ENCODE peak calls at places on chromosomes 1 and 21, in nine cellular contexts. One of them, this sample, is unnamed.

GRCh38 chr1:116504308-116505156 is 66.3 kb downstream of the CD58 start:
- DNase-seq in left ventricle myocardium inferior: peak
- DNase-seq in HS-27A: no peak
- DNase-seq in effector memory CD8-positive, alpha-beta T cell: peak
- DNase-seq in stimulated activated CD4-positive, alpha-beta T cell treated with anti-CD3 and anti-CD28 coated beads, Interleukin-2, amount 100 ng/mL, for 48 hours: peak
- DNase-seq in T-cell: peak
- DNase-seq in A549: peak
- DNase-seq in pancreas: no peak
- DNase-seq in GM20000: peak
- DNase-seq in this sample: peak

GRCh38 chr1:214184992-214185391 is 96.0 kb upstream of the SMYD2 start:
- DNase-seq in pancreas: no peak
- DNase-seq in left ventricle myocardium inferior: no peak
- DNase-seq in stimulated activated CD4-positive, alpha-beta T cell treated with anti-CD3 and anti-CD28 coated beads, Interleukin-2, amount 100 ng/mL, for 48 hours: no peak
- DNase-seq in T-cell: no peak
- DNase-seq in effector memory CD8-positive, alpha-beta T cell: no peak
- DNase-seq in GM20000: no peak
- DNase-seq in HS-27A: no peak
- DNase-seq in A549: no peak
- DNase-seq in this sample: no peak

GRCh38 chr1:184418955-184419733 is 32.3 kb downstream of the C1orf21 start:
- DNase-seq in pancreas: no peak
- DNase-seq in HS-27A: no peak
- DNase-seq in A549: no peak
- DNase-seq in stimulated activated CD4-positive, alpha-beta T cell treated with anti-CD3 and anti-CD28 coated beads, Interleukin-2, amount 100 ng/mL, for 48 hours: no peak
- DNase-seq in GM20000: no peak
- DNase-seq in T-cell: no peak
- DNase-seq in left ventricle myocardium inferior: no peak
- DNase-seq in effector memory CD8-positive, alpha-beta T cell: no peak
- DNase-seq in this sample: no peak

GRCh38 chr1:21704055-21704660 is 35.0 kb upstream of the RAP1GAP start:
- DNase-seq in A549: no peak
- DNase-seq in stimulated activated CD4-positive, alpha-beta T cell treated with anti-CD3 and anti-CD28 coated beads, Interleukin-2, amount 100 ng/mL, for 48 hours: no peak
- DNase-seq in effector memory CD8-positive, alpha-beta T cell: no peak
- DNase-seq in GM20000: no peak
- DNase-seq in HS-27A: no peak
- DNase-seq in left ventricle myocardium inferior: no peak
- DNase-seq in pancreas: no peak
- DNase-seq in T-cell: no peak
- DNase-seq in this sample: no peak

GRCh38 chr21:35933466-35933865 is 126.9 kb downstream of the SETD4 start:
- DNase-seq in left ventricle myocardium inferior: peak
- DNase-seq in effector memory CD8-positive, alpha-beta T cell: no peak
- DNase-seq in pancreas: no peak
- DNase-seq in HS-27A: peak
- DNase-seq in stimulated activated CD4-positive, alpha-beta T cell treated with anti-CD3 and anti-CD28 coated beads, Interleukin-2, amount 100 ng/mL, for 48 hours: no peak
- DNase-seq in GM20000: no peak
- DNase-seq in T-cell: no peak
- DNase-seq in A549: no peak
- DNase-seq in this sample: no peak

GRCh38 chr1:214983126-214983869 is 99.2 kb upstream of the KCNK2 start:
- DNase-seq in stimulated activated CD4-positive, alpha-beta T cell treated with anti-CD3 and anti-CD28 coated beads, Interleukin-2, amount 100 ng/mL, for 48 hours: no peak
- DNase-seq in GM20000: no peak
- DNase-seq in A549: no peak
- DNase-seq in pancreas: no peak
- DNase-seq in HS-27A: no peak
- DNase-seq in left ventricle myocardium inferior: no peak
- DNase-seq in effector memory CD8-positive, alpha-beta T cell: no peak
- DNase-seq in T-cell: no peak
- DNase-seq in this sample: no peak

GRCh38 chr1:243268751-243269460 is 13.1 kb downstream of the SDCCAG8 start:
- DNase-seq in pancreas: no peak
- DNase-seq in HS-27A: no peak
- DNase-seq in left ventricle myocardium inferior: no peak
- DNase-seq in effector memory CD8-positive, alpha-beta T cell: no peak
- DNase-seq in T-cell: no peak
- DNase-seq in stimulated activated CD4-positive, alpha-beta T cell treated with anti-CD3 and anti-CD28 coated beads, Interleukin-2, amount 100 ng/mL, for 48 hours: no peak
- DNase-seq in GM20000: no peak
- DNase-seq in A549: no peak
- DNase-seq in this sample: no peak

GRCh38 chr1:3051270-3052268 is 17.4 kb upstream of the PRDM16 start:
- DNase-seq in stimulated activated CD4-positive, alpha-beta T cell treated with anti-CD3 and anti-CD28 coated beads, Interleukin-2, amount 100 ng/mL, for 48 hours: no peak
- DNase-seq in left ventricle myocardium inferior: no peak
- DNase-seq in pancreas: no peak
- DNase-seq in T-cell: no peak
- DNase-seq in effector memory CD8-positive, alpha-beta T cell: no peak
- DNase-seq in A549: no peak
- DNase-seq in HS-27A: no peak
- DNase-seq in GM20000: no peak
- DNase-seq in this sample: no peak

GRCh38 chr1:21511579-21512522 is 2.6 kb downstream of the ALPL start:
- DNase-seq in stimulated activated CD4-positive, alpha-beta T cell treated with anti-CD3 and anti-CD28 coated beads, Interleukin-2, amount 100 ng/mL, for 48 hours: no peak
- DNase-seq in T-cell: no peak
- DNase-seq in HS-27A: peak
- DNase-seq in effector memory CD8-positive, alpha-beta T cell: no peak
- DNase-seq in left ventricle myocardium inferior: peak
- DNase-seq in GM20000: no peak
- DNase-seq in A549: no peak
- DNase-seq in pancreas: no peak
- DNase-seq in this sample: no peak

GRCh38 chr1:204410764-204411450 is 710 bp downstream of the PPP1R15B start:
- DNase-seq in GM20000: peak
- DNase-seq in pancreas: peak
- DNase-seq in T-cell: no peak
- DNase-seq in HS-27A: no peak
- DNase-seq in stimulated activated CD4-positive, alpha-beta T cell treated with anti-CD3 and anti-CD28 coated beads, Interleukin-2, amount 100 ng/mL, for 48 hours: peak
- DNase-seq in effector memory CD8-positive, alpha-beta T cell: no peak
- DNase-seq in A549: no peak
- DNase-seq in left ventricle myocardium inferior: peak
- DNase-seq in this sample: no peak

GRCh38 chr1:176416777-176417176 is 46.2 kb upstream of the PAPPA2 start:
- DNase-seq in left ventricle myocardium inferior: no peak
- DNase-seq in stimulated activated CD4-positive, alpha-beta T cell treated with anti-CD3 and anti-CD28 coated beads, Interleukin-2, amount 100 ng/mL, for 48 hours: no peak
- DNase-seq in T-cell: no peak
- DNase-seq in GM20000: no peak
- DNase-seq in A549: no peak
- DNase-seq in effector memory CD8-positive, alpha-beta T cell: no peak
- DNase-seq in HS-27A: no peak
- DNase-seq in pancreas: peak
- DNase-seq in this sample: no peak

GRCh38 chr1:37553927-37554808 is at the start of gene SNIP1:
- DNase-seq in stimulated activated CD4-positive, alpha-beta T cell treated with anti-CD3 and anti-CD28 coated beads, Interleukin-2, amount 100 ng/mL, for 48 hours: peak
- DNase-seq in GM20000: peak
- DNase-seq in pancreas: peak
- DNase-seq in HS-27A: peak
- DNase-seq in left ventricle myocardium inferior: peak
- DNase-seq in A549: peak
- DNase-seq in T-cell: peak
- DNase-seq in effector memory CD8-positive, alpha-beta T cell: peak
- DNase-seq in this sample: peak

This sample was measured in T follicular helper cell.